ENCODE peak calls at places on chromosomes 6 and 20, in nine cellular contexts. I is AG04450, M is MM.1S, P is brain microvascular endothelial cell, K is adrenal gland, O is fibroblast of lung, V is type B pancreatic cell, J is transverse colon, W is MCF 10A. N is an unnamed sample.

GRCh38 chr20:53364617-53365016 is 229.0 kb downstream of the ZNF217 start:
- DNase-seq in I (no peak), O (no peak), P (no peak), K (no peak), W (no peak), V (no peak), M (no peak), J (no peak), N (no peak)

GRCh38 chr20:6053776-6054688 is at the start of gene LRRN4:
- DNase-seq in W (peak), J (no peak), P (no peak), M (no peak), I (no peak), K (no peak), V (no peak), O (no peak), N (no peak)

GRCh38 chr6:162058281-162058875 is 669.2 kb downstream of the PRKN start:
- DNase-seq in I (no peak), P (no peak), O (no peak), J (no peak), M (no peak), W (peak), V (no peak), K (no peak), N (no peak)

GRCh38 chr20:11753155-11753554 is 164.5 kb upstream of the BTBD3 start:
- DNase-seq in V (no peak), M (no peak), K (no peak), O (no peak), W (no peak), I (no peak), J (no peak), P (no peak), N (no peak)

GRCh38 chr6:154352898-154353585 is 3.6 kb downstream of the IPCEF1 start:
- DNase-seq in W (no peak), M (no peak), K (no peak), O (no peak), V (no peak), P (no peak), J (no peak), I (no peak), N (no peak)

GRCh38 chr6:21395121-21395520 is 198.4 kb upstream of the SOX4 start:
- DNase-seq in V (no peak), M (no peak), J (no peak), O (no peak), P (peak), I (no peak), K (no peak), W (no peak), N (no peak)

GRCh38 chr6:46323312-46323965 is 152.7 kb upstream of the ENPP5 start:
- DNase-seq in I (no peak), V (no peak), W (peak), J (no peak), M (no peak), K (peak), P (peak), O (peak), N (no peak)

GRCh38 chr6:149026530-149026942 is 279.7 kb downstream of the UST start:
- DNase-seq in O (peak), W (peak), V (no peak), P (peak), I (peak), M (no peak), J (no peak), K (no peak), N (no peak)

GRCh38 chr6:1143655-1144054 is 168.2 kb upstream of the FOXQ1 start:
- DNase-seq in O (peak), M (no peak), K (no peak), V (no peak), P (no peak), J (no peak), I (peak), W (no peak), N (no peak)

GRCh38 chr6:151005126-151005525 is 139.6 kb downstream of the MTHFD1L start:
- DNase-seq in J (no peak), O (no peak), P (no peak), V (no peak), W (no peak), I (no peak), M (no peak), K (no peak), N (no peak)

GRCh38 chr6:54431466-54431865 is 123.2 kb downstream of the TINAG start:
- DNase-seq in M (no peak), K (no peak), I (peak), W (no peak), O (peak), J (no peak), V (no peak), P (no peak), N (no peak)

GRCh38 chr6:106591111-106591825 is 38.0 kb downstream of the RTN4IP1 start:
- DNase-seq in I (peak), O (peak), P (peak), V (no peak), W (peak), K (no peak), J (no peak), M (no peak), N (no peak)

GRCh38 chr20:18611492-18611891 is 23.6 kb downstream of the DTD1 start:
- DNase-seq in P (no peak), O (no peak), I (no peak), M (no peak), K (no peak), V (no peak), W (no peak), J (no peak), N (no peak)

GRCh38 chr20:53643031-53643832 is 49.6 kb upstream of the ZNF217 start:
- DNase-seq in O (peak), M (peak), P (peak), K (peak), I (no peak), W (peak), V (no peak), J (peak), N (peak)

GRCh38 chr6:27694547-27694874 is 217.7 kb downstream of the OR2B2 start:
- DNase-seq in V (no peak), K (no peak), M (no peak), J (no peak), O (no peak), W (no peak), P (no peak), I (no peak), N (no peak)

GRCh38 chr20:31595654-31596411 is 9.3 kb upstream of the ID1 start:
- DNase-seq in W (peak), M (no peak), O (peak), K (peak), J (peak), P (no peak), I (peak), V (peak), N (no peak)

GRCh38 chr6:117270121-117270959 is 5.0 kb downstream of the VGLL2 start:
- DNase-seq in W (no peak), P (no peak), V (no peak), J (no peak), O (no peak), I (no peak), M (no peak), K (no peak), N (no peak)

GRCh38 chr6:41634657-41635056 is 3.6 kb upstream of the MDFI start:
- DNase-seq in V (no peak), P (no peak), I (no peak), J (no peak), O (no peak), M (no peak), K (no peak), W (no peak), N (no peak)

DNA sequence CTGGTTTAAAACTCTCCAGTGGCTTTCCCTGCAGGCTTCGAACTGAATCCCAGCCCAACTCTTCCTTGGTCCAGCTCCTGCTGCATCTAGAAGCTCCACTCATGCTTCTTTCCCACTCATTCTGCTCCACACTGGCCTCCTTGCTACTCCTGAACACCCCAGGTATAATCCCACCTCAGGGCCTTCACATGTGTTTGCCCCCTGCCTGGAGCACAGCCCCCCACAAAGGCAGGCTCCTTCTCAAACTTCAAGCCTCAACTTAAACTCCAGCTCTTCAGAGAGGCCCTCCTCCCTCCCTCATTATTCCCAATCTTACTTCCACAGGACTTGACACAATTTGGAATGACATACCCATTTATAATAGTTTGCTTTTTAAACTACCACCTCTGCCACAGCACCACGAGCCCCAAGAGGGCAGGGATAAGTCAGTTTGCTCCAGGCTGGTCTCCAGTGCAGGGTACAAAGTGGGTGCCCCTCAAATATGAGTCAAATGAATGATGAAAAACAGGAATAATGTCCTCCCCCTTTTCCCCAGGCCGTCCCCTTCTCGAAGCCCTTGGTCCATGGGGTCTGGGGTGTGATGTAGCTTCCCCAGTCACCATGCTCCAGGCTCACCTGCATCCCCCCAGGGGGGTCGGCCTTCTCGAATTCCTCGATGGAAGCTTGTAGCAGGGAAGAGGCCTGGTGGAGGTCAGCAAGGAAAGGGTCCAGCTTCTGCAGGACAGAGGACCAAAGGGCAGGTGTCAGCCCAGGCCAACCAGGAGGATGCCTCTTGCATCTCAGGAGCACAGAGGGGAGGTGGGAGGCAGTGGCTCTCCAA is 37.4 kb downstream of the KIAA1755 start:
- DNase-seq in P (no peak), M (no peak), W (no peak), K (no peak), O (no peak), J (no peak), I (no peak), V (no peak), N (no peak)
- TF ChIP-seq CTCF in P (no peak), M (peak), W (no peak), K (no peak), O (no peak), J (no peak), I (no peak), V (peak), N (peak)

GRCh38 chr6:4139272-4139671 is 3.9 kb upstream of the ECI2 start:
- DNase-seq in P (no peak), O (no peak), J (no peak), K (no peak), M (no peak), W (no peak), V (no peak), I (no peak), N (no peak)

GRCh38 chr6:4134841-4135664 is at the start of gene ECI2:
- DNase-seq in W (peak), P (no peak), M (peak), K (peak), J (peak), I (no peak), V (peak), O (no peak), N (peak)

GRCh38 chr6:4136354-4136831 is 1.0 kb upstream of the ECI2 start:
- DNase-seq in M (no peak), O (no peak), K (no peak), I (no peak), V (no peak), J (no peak), W (no peak), P (no peak), N (no peak)

GRCh38 chr6:4133941-4134838 is 1.2 kb downstream of the ECI2 start:
- DNase-seq in K (peak), V (no peak), I (no peak), P (no peak), M (peak), W (peak), O (peak), J (peak), N (no peak)

GRCh38 chr6:4135665-4136353 is 434 bp upstream of the ECI2 start:
- DNase-seq in K (peak), O (peak), M (peak), V (peak), P (peak), W (peak), J (peak), I (peak), N (peak)
- TF ChIP-seq CTCF in K (no peak), O (no peak), M (no peak), V (no peak), P (no peak), W (no peak), J (no peak), I (no peak), N (no peak)

GRCh38 chr6:49409951-49410542 is 53.0 kb downstream of the MMUT start:
- DNase-seq in I (peak), K (peak), O (peak), J (peak), V (peak), W (peak), M (peak), P (peak), N (no peak)
- TF ChIP-seq CTCF in I (peak), K (peak), O (peak), J (peak), V (peak), W (peak), M (peak), P (peak), N (peak)

GRCh38 chr6:153108320-153108719 is 22.8 kb downstream of the RGS17 start:
- DNase-seq in J (no peak), W (peak), I (no peak), V (no peak), O (peak), K (no peak), M (no peak), P (no peak), N (no peak)
- TF ChIP-seq CTCF in J (no peak), W (peak), I (peak), V (peak), O (peak), K (no peak), M (no peak), P (peak), N (no peak)

DNA sequence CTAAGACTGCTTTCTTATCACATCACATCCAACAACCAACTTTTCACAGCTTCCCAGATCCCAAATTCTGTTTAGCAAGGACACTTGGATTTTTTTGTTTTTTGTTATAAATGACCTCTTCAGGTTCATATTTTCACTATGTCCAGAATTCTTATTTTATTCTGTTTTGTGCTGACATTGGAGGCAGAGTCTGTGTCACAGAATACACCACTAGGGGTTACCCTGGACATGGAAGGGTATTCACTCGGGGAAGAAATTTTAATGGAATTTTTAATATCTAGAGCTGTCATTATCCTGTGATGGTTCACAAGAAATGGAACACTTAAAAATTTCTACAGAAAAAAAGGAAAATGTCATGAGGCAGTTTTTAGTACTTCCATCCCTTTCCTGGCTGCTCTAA is 12.0 kb upstream of the SLC2A12 start:
- DNase-seq in J (no peak), V (no peak), W (no peak), M (no peak), K (no peak), I (no peak), P (no peak), O (no peak), N (no peak)
- TF ChIP-seq CTCF in J (no peak), V (no peak), W (no peak), M (no peak), K (no peak), I (peak), P (no peak), O (no peak), N (no peak)

GRCh38 chr20:38724603-38725457 is 544 bp downstream of the SLC32A1 start:
- DNase-seq in W (no peak), M (peak), K (no peak), P (no peak), O (no peak), V (no peak), I (no peak), J (no peak), N (no peak)

GRCh38 chr20:38727602-38728236 is 3.4 kb downstream of the SLC32A1 start:
- DNase-seq in I (no peak), V (no peak), W (no peak), M (no peak), K (no peak), J (no peak), O (no peak), P (no peak), N (no peak)

GRCh38 chr20:38725458-38725958 is 1.2 kb downstream of the SLC32A1 start:
- DNase-seq in V (no peak), M (peak), K (no peak), J (no peak), P (no peak), I (no peak), O (no peak), W (no peak), N (no peak)

GRCh38 chr20:38726849-38727601 is 2.7 kb downstream of the SLC32A1 start:
- DNase-seq in K (no peak), O (peak), P (no peak), W (no peak), V (peak), M (no peak), J (no peak), I (no peak), N (no peak)

GRCh38 chr20:38725959-38726848 is 1.9 kb downstream of the SLC32A1 start:
- DNase-seq in I (no peak), V (no peak), P (no peak), W (peak), K (no peak), J (peak), M (peak), O (peak), N (no peak)
- TF ChIP-seq CTCF in I (peak), V (peak), P (peak), W (peak), K (no peak), J (peak), M (peak), O (peak), N (no peak)

DNA sequence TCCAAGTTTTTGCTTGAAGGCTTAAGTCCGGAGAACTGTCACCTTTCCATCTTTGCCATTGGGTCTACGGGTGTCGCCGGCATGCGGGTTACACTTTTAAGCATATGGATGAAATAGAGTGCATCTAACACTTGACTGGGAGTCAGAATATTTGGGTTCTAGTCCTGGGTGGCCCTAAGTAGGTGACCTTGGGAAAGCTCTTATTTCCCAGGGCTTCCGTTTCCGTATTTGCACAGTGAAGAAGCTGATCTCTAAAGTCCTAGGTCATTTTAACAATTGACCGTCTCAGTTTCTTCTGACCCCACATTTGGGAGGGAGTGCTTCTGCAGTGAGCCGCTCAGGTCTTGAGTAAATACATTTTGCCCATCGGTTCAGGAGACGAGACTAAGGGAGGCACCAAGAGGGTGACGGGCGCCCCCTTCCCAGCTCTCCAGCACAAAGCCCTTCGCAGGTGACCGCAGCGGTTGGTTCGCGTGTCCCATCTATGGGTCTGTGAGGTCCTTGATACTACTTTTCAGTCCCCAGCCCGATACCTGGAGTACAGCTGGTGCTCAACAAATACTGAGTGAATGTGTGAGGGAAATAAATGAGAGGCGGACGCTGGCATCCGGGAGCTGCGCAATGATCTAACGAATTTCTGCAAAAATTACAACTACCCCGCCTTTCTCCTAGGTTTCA is 580 bp upstream of the BLTP3A start:
- DNase-seq in O (peak), K (peak), I (no peak), P (no peak), W (peak), M (peak), V (peak), J (peak), N (no peak)
- TF ChIP-seq CTCF in O (peak), K (no peak), I (peak), P (peak), W (no peak), M (peak), V (peak), J (no peak), N (no peak)